ENCODE peak calls at places on chromosomes 3 and 15, in nine cellular contexts. O, E, A, U, Y, R, G, B and C are unnamed samples.

GRCh38 chr15:40846846-40847224 is 3.0 kb downstream of the SPINT1 start:
- DNase-seq in B (no peak), G (no peak), E (no peak), Y (no peak), R (no peak), O (no peak), U (no peak), A (no peak), C (peak; percentile 23)

GRCh38 chr3:99532246-99532645 is 106.1 kb upstream of the COL8A1 start:
- DNase-seq in R (peak; percentile 29), A (peak; percentile 15), E (peak; percentile 8), B (peak; percentile 73), Y (no peak), U (peak; percentile 11), O (peak; percentile 31), G (peak; percentile 88), C (peak; percentile 58)

GRCh38 chr15:55434989-55435825 is 26.9 kb downstream of the PIERCE2 start:
- DNase-seq in Y (no peak), R (peak; percentile 54), U (peak; percentile 33), G (peak; percentile 83), O (peak; percentile 42), A (peak; percentile 64), B (peak; percentile 7), E (peak; percentile 68), C (peak; percentile 76)

GRCh38 chr3:4974154-4974553 is 5.1 kb upstream of the BHLHE40 start:
- DNase-seq in U (no peak), E (no peak), O (no peak), A (no peak), B (no peak), G (no peak), R (no peak), Y (no peak), C (no peak)

GRCh38 chr3:137349949-137350348 is 392.2 kb downstream of the IL20RB start:
- DNase-seq in U (no peak), O (no peak), E (no peak), R (no peak), G (no peak), A (no peak), B (no peak), Y (no peak), C (no peak)

GRCh38 chr3:149463921-149464320 is 10.6 kb upstream of the TM4SF4 start:
- DNase-seq in G (no peak), R (no peak), Y (no peak), E (no peak), A (no peak), B (no peak), O (no peak), U (no peak), C (no peak)

GRCh38 chr3:14793126-14793857 is 25.5 kb upstream of the FGD5 start:
- DNase-seq in E (no peak), A (no peak), U (no peak), G (peak; percentile 32), R (no peak), Y (no peak), B (no peak), O (no peak), C (no peak)

GRCh38 chr15:48242015-48242414 is 35.9 kb downstream of the SLC12A1 start:
- DNase-seq in B (no peak), R (no peak), Y (no peak), O (no peak), E (no peak), A (no peak), U (no peak), G (no peak), C (no peak)

GRCh38 chr15:29904731-29905417 is 82.6 kb upstream of the TJP1 start:
- DNase-seq in R (no peak), E (no peak), G (no peak), Y (no peak), O (no peak), U (no peak), A (no peak), B (no peak), C (no peak)

GRCh38 chr15:27665002-27665401 is 434.1 kb downstream of the OCA2 start:
- DNase-seq in U (no peak), B (no peak), A (no peak), O (no peak), E (no peak), Y (no peak), R (no peak), G (no peak), C (no peak)

GRCh38 chr3:23162939-23163338 is 40.2 kb upstream of the UBE2E2 start:
- DNase-seq in Y (peak; percentile 64), O (no peak), U (no peak), E (no peak), B (no peak), A (no peak), G (no peak), R (no peak), C (no peak)
- H3K4me3 ChIP-seq in Y (no peak overlapping the region), O (no peak overlapping the region), U (no peak overlapping the region), E (no peak overlapping the region), B (no peak overlapping the region), A (no peak overlapping the region), G (no peak overlapping the region), R (no peak overlapping the region), C (no peak overlapping the region)

GRCh38 chr3:145191543-145191942 is 969.4 kb downstream of the PLOD2 start:
- DNase-seq in Y (no peak), R (peak; percentile 65), G (peak; percentile 71), O (no peak), E (no peak), A (no peak), U (no peak), B (no peak), C (no peak)

DNA sequence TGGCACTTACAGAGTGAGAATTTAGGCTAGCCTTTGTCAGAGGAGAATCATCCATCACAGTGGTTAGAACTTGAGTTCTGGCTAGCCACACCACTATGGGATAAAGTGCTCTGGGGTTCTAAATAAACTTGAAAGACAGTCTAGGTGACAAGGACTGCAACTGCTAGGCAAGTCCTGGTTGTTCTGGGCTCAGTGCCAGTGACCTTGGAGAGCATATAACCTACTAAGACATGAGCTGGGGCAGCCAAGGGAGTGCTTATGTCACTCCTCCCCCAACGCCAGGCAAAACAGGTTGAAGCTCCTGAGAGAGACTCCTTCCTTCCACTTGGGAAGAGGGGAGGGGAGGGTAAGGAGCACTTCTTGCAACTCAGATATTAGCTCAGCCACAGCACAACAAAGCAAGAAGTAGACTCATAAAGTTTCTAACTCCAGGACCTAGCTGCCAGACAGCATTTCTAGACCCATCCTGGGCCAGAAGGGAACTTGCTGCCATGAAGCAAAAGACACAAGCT is 963.9 kb downstream of the PLOD2 start:
- DNase-seq in E (no peak), B (no peak), U (no peak), A (no peak), G (no peak), Y (no peak), O (no peak), R (no peak), C (no peak)
- TF ChIP-seq MAX in E (no peak), B (no peak), U (no peak), A (no peak), G (no peak), Y (no peak), O (no peak), R (no peak), C (no peak)

GRCh38 chr3:40877651-40878463 is 321.4 kb upstream of the CTNNB1 start:
- DNase-seq in G (peak; percentile 94), Y (no peak), A (no peak), R (peak; percentile 12), O (no peak), U (no peak), B (no peak), E (no peak), C (no peak)
- H3K4me3 ChIP-seq in G (no peak overlapping the region), Y (no peak overlapping the region), A (no peak overlapping the region), R (no peak overlapping the region), O (no peak overlapping the region), U (no peak overlapping the region), B (no peak overlapping the region), E (no peak overlapping the region), C (no peak overlapping the region)

GRCh38 chr3:58973796-58974195 is 76.0 kb downstream of the CFAP20DC start:
- DNase-seq in B (no peak), Y (no peak), U (no peak), R (no peak), A (no peak), G (no peak), O (no peak), E (no peak), C (no peak)
- TF ChIP-seq MAX in B (no peak), Y (no peak), U (no peak), R (no peak), A (no peak), G (no peak), O (no peak), E (no peak), C (no peak)

GRCh38 chr15:45645026-45645980 is 10.5 kb downstream of the SQOR start:
- DNase-seq in Y (no peak), B (no peak), U (no peak), A (no peak), O (no peak), G (peak; percentile 55), E (no peak), R (no peak), C (peak; percentile 76)
- H3K4me3 ChIP-seq in Y (no peak overlapping the region), B (no peak overlapping the region), U (no peak overlapping the region), A (no peak overlapping the region), O (no peak overlapping the region), G (no peak overlapping the region), E (no peak overlapping the region), R (no peak overlapping the region), C (no peak overlapping the region)

GRCh38 chr15:58103482-58103881 is 34.7 kb upstream of the AQP9 start:
- DNase-seq in O (no peak), Y (no peak), R (no peak), E (no peak), U (no peak), B (no peak), G (no peak), A (no peak), C (no peak)
- TF ChIP-seq MAX in O (no peak), Y (no peak), R (no peak), E (no peak), U (no peak), B (no peak), G (no peak), A (no peak), C (no peak)